ENCODE peak calls at places on chromosome 18, in seven cellular contexts. J is cardiac fibroblast, R is GM23338, X is transverse colon, G is A549, I is gastrocnemius medialis, N is WERI-Rb-1. Q is an unnamed sample.
A peak's percentile ranks its signal among the peaks of the same experiment; 100 is the strongest.

GRCh38 chr18:7545734-7546133 is 21.4 kb upstream of the PTPRM start:
- DNase-seq in N (no peak), X (no peak), R (no peak), J (peak; percentile 82), I (no peak), G (no peak), Q (no peak)

GRCh38 chr18:43031169-43031568 is 84.3 kb downstream of the RIT2 start:
- DNase-seq in X (no peak), G (no peak), R (no peak), I (no peak), J (no peak), N (no peak), Q (no peak)

GRCh38 chr18:53534695-53535094 is 689.8 kb downstream of the MBD2 start:
- DNase-seq in N (no peak), J (no peak), X (no peak), R (no peak), G (no peak), I (no peak), Q (no peak)

GRCh38 chr18:55786651-55787272 is 198.8 kb upstream of the TCF4 start:
- DNase-seq in I (no peak), G (no peak), R (no peak), J (no peak), X (no peak), N (no peak), Q (no peak)

GRCh38 chr18:44816449-44816848 is 135.8 kb downstream of the SETBP1 start:
- DNase-seq in I (no peak), J (no peak), N (no peak), G (no peak), R (no peak), X (no peak), Q (no peak)

GRCh38 chr18:49845629-49846252 is 32.4 kb upstream of the ACAA2 start:
- DNase-seq in N (no peak), X (no peak), J (no peak), I (no peak), R (no peak), G (no peak), Q (no peak)

GRCh38 chr18:79796531-79797390 is 977 bp upstream of the KCNG2 start:
- DNase-seq in I (no peak), X (no peak), N (no peak), J (peak; percentile 59), R (peak; percentile 53), G (no peak), Q (no peak)

GRCh38 chr18:77316641-77317040 is 67.0 kb downstream of the GALR1 start:
- DNase-seq in G (no peak), J (peak; percentile 12), R (no peak), I (no peak), X (no peak), N (no peak), Q (no peak)

GRCh38 chr18:61551586-61551985 is 218.4 kb downstream of the CDH20 start:
- DNase-seq in G (peak; percentile 39), I (no peak), N (peak; percentile 70), J (peak; percentile 93), X (peak; percentile 20), R (peak; percentile 91), Q (no peak)

GRCh38 chr18:46482831-46483230 is 174.2 kb downstream of the LOXHD1 start:
- DNase-seq in G (no peak), R (no peak), N (peak; percentile 90), I (no peak), J (no peak), X (no peak), Q (no peak)

GRCh38 chr18:23992119-23992940 is 22.2 kb upstream of the TTC39C start:
- DNase-seq in J (no peak), G (no peak), R (no peak), X (no peak), N (no peak), I (no peak), Q (no peak)

GRCh38 chr18:24868760-24869237 is 408.4 kb downstream of the HRH4 start:
- DNase-seq in X (no peak), R (no peak), J (no peak), G (no peak), N (no peak), I (no peak), Q (no peak)

GRCh38 chr18:7000484-7001096 is 117.0 kb downstream of the LAMA1 start:
- DNase-seq in X (no peak), G (no peak), R (peak; percentile 56), J (peak; percentile 35), I (no peak), N (no peak), Q (no peak)

GRCh38 chr18:13379930-13380665 is 161.5 kb downstream of the LDLRAD4 start:
- DNase-seq in J (no peak), I (no peak), G (no peak), X (no peak), N (no peak), R (no peak), Q (no peak)

GRCh38 chr18:36186461-36187137 is 698 bp upstream of the MOCOS start:
- DNase-seq in G (no peak), X (peak; percentile 71), I (peak; percentile 15), N (no peak), J (peak; percentile 13), R (peak; percentile 73), Q (no peak)

GRCh38 chr18:50747849-50748242 is 72.0 kb downstream of the MRO start:
- DNase-seq in N (no peak), I (no peak), R (no peak), X (no peak), G (no peak), J (no peak), Q (no peak)

GRCh38 chr18:29436459-29436858 is 1259.5 kb upstream of the CDH2 start:
- DNase-seq in X (no peak), N (no peak), J (no peak), G (no peak), I (no peak), R (peak; percentile 15), Q (no peak)

GRCh38 chr18:25274900-25275299 is 77.1 kb downstream of the ZNF521 start:
- DNase-seq in I (no peak), N (no peak), J (no peak), R (no peak), G (no peak), X (no peak), Q (no peak)

GRCh38 chr18:5464241-5464640 is 79.6 kb downstream of the EPB41L3 start:
- DNase-seq in I (no peak), R (no peak), G (no peak), J (peak; percentile 48), N (no peak), X (no peak), Q (no peak)

GRCh38 chr18:6414118-6414722 is 491 bp downstream of the L3MBTL4 start:
- DNase-seq in R (peak; percentile 71), J (no peak), X (peak; percentile 83), G (no peak), N (no peak), I (peak; percentile 33), Q (peak; percentile 63)

GRCh38 chr18:60322591-60322990 is 50.0 kb downstream of the MC4R start:
- DNase-seq in I (no peak), J (no peak), N (no peak), X (no peak), G (no peak), R (no peak), Q (no peak)

GRCh38 chr18:59865241-59865986 is 34.4 kb upstream of the PMAIP1 start:
- DNase-seq in G (no peak), R (no peak), I (no peak), N (peak; percentile 26), X (no peak), J (no peak), Q (no peak)

GRCh38 chr18:69895081-69896047 is 52.3 kb downstream of the CD226 start:
- DNase-seq in X (no peak), I (no peak), J (no peak), G (no peak), N (no peak), R (no peak), Q (no peak)

GRCh38 chr18:9547767-9548166 is 66.6 kb downstream of the PPP4R1 start:
- DNase-seq in N (no peak), R (no peak), G (no peak), X (no peak), I (no peak), J (no peak), Q (no peak)

GRCh38 chr18:49459404-49460171 is 857 bp downstream of the DYM start:
- DNase-seq in I (no peak), N (peak; percentile 30), X (no peak), J (peak; percentile 40), G (peak; percentile 26), R (peak; percentile 50), Q (no peak)

GRCh38 chr18:8946046-8946838 is 156.3 kb upstream of the NDUFV2 start:
- DNase-seq in N (no peak), X (no peak), J (peak; percentile 98), R (no peak), G (no peak), I (no peak), Q (no peak)

GRCh38 chr18:23662309-23663263 is at the start of gene ANKRD29:
- DNase-seq in I (no peak), G (peak; percentile 58), N (peak; percentile 61), R (peak; percentile 69), X (peak; percentile 44), J (peak; percentile 27), Q (peak; percentile 18)

GRCh38 chr18:777021-777420 is 35.0 kb downstream of the YES1 start:
- DNase-seq in X (no peak), J (peak; percentile 46), R (no peak), G (no peak), N (no peak), I (no peak), Q (no peak)

GRCh38 chr18:12883684-12884520 is at the start of gene PTPN2:
- DNase-seq in N (peak; percentile 95), X (peak; percentile 95), R (peak; percentile 88), J (peak; percentile 96), I (peak; percentile 92), G (peak; percentile 74), Q (peak; percentile 94)

GRCh38 chr18:51342815-51343214 is 145.3 kb upstream of the MEX3C start:
- DNase-seq in N (no peak), X (no peak), G (peak; percentile 4), R (no peak), I (no peak), J (peak; percentile 54), Q (no peak)

GRCh38 chr18:67514465-67514864 is 2.1 kb downstream of the DSEL start:
- DNase-seq in N (no peak), R (no peak), G (no peak), J (no peak), X (no peak), I (no peak), Q (no peak)
- TF ChIP-seq CTCF in N (no peak), R (no peak), G (no peak), J (no peak), X (no peak), I (no peak), Q (no peak)

GRCh38 chr18:48042431-48042830 is 112.0 kb upstream of the SMAD2 start:
- DNase-seq in J (no peak), G (no peak), R (no peak), N (no peak), I (no peak), X (no peak), Q (no peak)
- TF ChIP-seq CTCF in J (no peak), G (no peak), R (no peak), N (no peak), I (no peak), X (no peak), Q (no peak)

GRCh38 chr18:22363867-22364463 is 53.8 kb downstream of the CTAGE1 start:
- DNase-seq in X (no peak), G (no peak), I (no peak), J (peak; percentile 36), R (no peak), N (no peak), Q (no peak)
- TF ChIP-seq CTCF in X (peak; percentile 20), G (no peak), I (no peak), J (peak; percentile 42), R (peak; percentile 31), N (no peak), Q (no peak)

GRCh38 chr18:75208055-75208835 is 694 bp downstream of the PTGR3 start:
- DNase-seq in J (peak; percentile 66), X (peak; percentile 64), G (no peak), I (peak; percentile 61), N (peak; percentile 72), R (peak; percentile 58), Q (peak; percentile 28)
- TF ChIP-seq CTCF in J (peak; percentile 1), X (no peak), G (no peak), I (no peak), N (no peak), R (no peak), Q (no peak)